ENCODE peak calls at places on chromosome 20, in four cellular contexts. G is AG09309, W is A549, Q is BJ. D is an unnamed sample.

GRCh38 chr20:21710341-21710740 is 4.9 kb downstream of the PAX1 start:
- DNase-seq in G (no peak), W (no peak), Q (no peak), D (no peak)

GRCh38 chr20:49594143-49594928 is 26.4 kb upstream of the PTGIS start:
- DNase-seq in W (no peak), G (peak; percentile 92), Q (peak; percentile 92), D (peak; percentile 69)

GRCh38 chr20:49925901-49926454 is 10.2 kb upstream of the RNF114 start:
- DNase-seq in G (no peak), W (no peak), Q (no peak), D (no peak)

GRCh38 chr20:41110930-41111577 is 26.3 kb upstream of the PLCG1 start:
- DNase-seq in W (no peak), G (no peak), Q (no peak), D (no peak)

GRCh38 chr20:33262658-33263065 is 20.4 kb upstream of the BPIFB1 start:
- DNase-seq in W (peak; percentile 68), Q (peak; percentile 1), G (no peak), D (no peak)

GRCh38 chr20:63215101-63216040 is 560 bp downstream of the YTHDF1 start:
- DNase-seq in G (no peak), W (peak; percentile 68), Q (no peak), D (no peak)

GRCh38 chr20:50317644-50318043 is 127.0 kb downstream of the CEBPB start:
- DNase-seq in G (no peak), Q (no peak), W (no peak), D (peak; percentile 83)

GRCh38 chr20:62122659-62123449 is 579 bp downstream of the LSM14B start:
- DNase-seq in W (no peak), Q (no peak), G (no peak), D (peak; percentile 89)

GRCh38 chr20:29690274-29690673 is 1567.2 kb upstream of the DEFB115 start:
- DNase-seq in Q (no peak), G (no peak), W (no peak), D (no peak)

GRCh38 chr20:43968341-43968740 is 53.7 kb downstream of the TOX2 start:
- DNase-seq in G (no peak), Q (no peak), W (no peak), D (peak; percentile 23)

GRCh38 chr20:23995905-23996666 is 7.5 kb upstream of the GGTLC1 start:
- DNase-seq in G (no peak), Q (no peak), W (peak; percentile 42), D (no peak)

GRCh38 chr20:33653218-33653899 is 8.8 kb upstream of the C20orf144 start:
- DNase-seq in W (peak; percentile 72), Q (peak; percentile 17), G (no peak), D (no peak)

GRCh38 chr20:63422653-63423052 is 49.8 kb downstream of the KCNQ2 start:
- DNase-seq in G (no peak), Q (no peak), W (no peak), D (no peak)

GRCh38 chr20:63448050-63448449 is 24.4 kb downstream of the KCNQ2 start:
- DNase-seq in W (no peak), G (no peak), Q (no peak), D (no peak)

GRCh38 chr20:18323705-18324104 is 35.4 kb downstream of the ZNF133 start:
- DNase-seq in W (no peak), G (no peak), Q (no peak), D (no peak)

GRCh38 chr20:60819511-60819910 is 432.6 kb upstream of the CDH4 start:
- DNase-seq in G (no peak), Q (no peak), W (no peak), D (no peak)

GRCh38 chr20:56627122-56628014 is 1.7 kb upstream of the TFAP2C start:
- DNase-seq in W (no peak), G (no peak), Q (no peak), D (no peak)

GRCh38 chr20:6613280-6613861 is 154.1 kb upstream of the BMP2 start:
- DNase-seq in Q (no peak), W (no peak), G (no peak), D (no peak)

GRCh38 chr20:42219005-42219404 is 600.8 kb upstream of the CHD6 start:
- DNase-seq in G (no peak), Q (no peak), W (no peak), D (no peak)

DNA sequence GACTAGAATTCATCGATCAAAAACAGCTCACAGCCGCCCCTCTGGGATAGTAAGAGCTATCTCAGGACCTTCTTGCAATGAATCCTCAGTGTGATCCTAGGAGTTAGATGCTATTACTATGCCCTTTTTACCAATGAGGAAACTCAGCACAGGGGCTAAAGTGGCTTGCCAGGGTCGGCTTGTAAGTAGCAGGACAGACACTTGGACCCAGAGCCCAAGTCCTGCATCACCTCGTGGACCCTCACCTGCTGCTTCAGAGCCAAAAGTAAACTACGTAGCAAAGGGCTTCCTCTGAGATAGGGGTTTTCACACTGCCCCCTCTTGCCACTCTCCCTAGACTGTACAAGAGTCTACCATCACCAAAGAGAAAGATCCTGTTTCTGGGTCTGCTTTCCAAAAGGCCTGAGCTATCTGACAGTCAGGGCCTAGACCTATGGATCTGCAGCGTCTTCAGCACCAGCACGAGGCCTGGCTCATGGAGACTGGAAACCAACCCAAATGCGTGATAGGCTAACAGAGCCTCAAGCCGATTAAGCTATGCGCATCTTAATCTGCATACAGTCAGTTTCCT is 172.3 kb downstream of the ANKRD60 start:
- DNase-seq in G (no peak), Q (no peak), W (no peak), D (peak; percentile 62)
- H3K4me3 ChIP-seq in G (no peak overlapping the region), Q (no peak overlapping the region), W (no peak overlapping the region), D (no peak overlapping the region)

GRCh38 chr20:47150403-47151152 is 205.9 kb downstream of the ZMYND8 start:
- DNase-seq in Q (no peak), W (peak; percentile 79), G (no peak), D (peak; percentile 49)
- TF ChIP-seq CTCF in Q (peak; percentile 69), W (peak; percentile 66), G (peak; percentile 67), D (peak; percentile 6)

GRCh38 chr20:45395114-45395415 is 13.0 kb upstream of the DBNDD2 start:
- DNase-seq in G (no peak), W (no peak), Q (no peak), D (no peak)
- H3K4me3 ChIP-seq in G (no peak overlapping the region), W (no peak overlapping the region), Q (no peak overlapping the region), D (no peak overlapping the region)

DNA sequence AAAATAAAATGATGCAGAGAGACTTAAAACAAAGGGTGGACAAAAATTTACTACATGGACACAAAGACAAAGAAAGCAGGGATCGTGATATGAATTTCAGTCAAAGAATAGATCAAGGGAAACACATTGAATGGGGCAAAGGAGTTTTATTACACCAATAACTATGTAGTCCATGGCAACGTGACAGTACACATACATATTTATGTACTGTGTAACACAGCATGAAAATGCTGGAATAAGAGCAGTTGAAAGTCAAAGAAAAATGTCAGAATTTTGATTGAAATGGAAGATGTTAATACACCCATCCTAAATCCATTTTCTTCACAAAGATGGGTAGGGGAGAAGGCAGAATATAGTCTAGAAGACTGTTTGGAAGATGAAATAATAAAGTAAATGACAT is 9.4 kb upstream of the RIN2 start:
- DNase-seq in W (no peak), Q (no peak), G (no peak), D (no peak)
- TF ChIP-seq CTCF in W (no peak), Q (no peak), G (no peak), D (no peak)

GRCh38 chr20:37190354-37190753 is 11.0 kb upstream of the MROH8 start:
- DNase-seq in G (no peak), W (no peak), Q (no peak), D (no peak)
- H3K4me3 ChIP-seq in G (no peak overlapping the region), W (no peak overlapping the region), Q (no peak overlapping the region), D (no peak overlapping the region)

GRCh38 chr20:219290-220115 is 7.6 kb upstream of the DEFB129 start:
- DNase-seq in W (peak; percentile 49), G (no peak), Q (no peak), D (no peak)
- TF ChIP-seq CTCF in W (peak; percentile 69), G (peak; percentile 38), Q (peak; percentile 29), D (no peak)

GRCh38 chr20:38393259-38393658 is 41.9 kb downstream of the SNHG17 start:
- DNase-seq in G (no peak), W (no peak), Q (no peak), D (no peak)

GRCh38 chr20:38395165-38395564 is 40.0 kb downstream of the SNHG17 start:
- DNase-seq in G (no peak), Q (no peak), W (no peak), D (no peak)

GRCh38 chr20:38386852-38387251 is 40.6 kb downstream of the LBP start:
- DNase-seq in G (no peak), Q (no peak), W (no peak), D (no peak)

GRCh38 chr20:38387953-38388352 is 41.7 kb downstream of the LBP start:
- DNase-seq in W (no peak), Q (no peak), G (no peak), D (no peak)

GRCh38 chr20:38392356-38392755 is 42.8 kb downstream of the SNHG17 start:
- DNase-seq in G (no peak), W (peak; percentile 21), Q (no peak), D (no peak)
- H3K4me3 ChIP-seq in G (no peak overlapping the region), W (no peak overlapping the region), Q (no peak overlapping the region), D (no peak overlapping the region)

GRCh38 chr20:59771506-59772372 is 161.7 kb downstream of the SYCP2 start:
- DNase-seq in G (no peak), Q (no peak), W (no peak), D (no peak)

GRCh38 chr20:59770851-59771250 is 162.6 kb downstream of the SYCP2 start:
- DNase-seq in G (no peak), W (no peak), Q (no peak), D (no peak)

GRCh38 chr20:59772373-59772705 is 161.1 kb downstream of the SYCP2 start:
- DNase-seq in G (no peak), W (no peak), Q (no peak), D (no peak)

GRCh38 chr20:59767656-59768055 is 163.3 kb downstream of the PHACTR3 start:
- DNase-seq in Q (no peak), W (no peak), G (no peak), D (no peak)

DNA sequence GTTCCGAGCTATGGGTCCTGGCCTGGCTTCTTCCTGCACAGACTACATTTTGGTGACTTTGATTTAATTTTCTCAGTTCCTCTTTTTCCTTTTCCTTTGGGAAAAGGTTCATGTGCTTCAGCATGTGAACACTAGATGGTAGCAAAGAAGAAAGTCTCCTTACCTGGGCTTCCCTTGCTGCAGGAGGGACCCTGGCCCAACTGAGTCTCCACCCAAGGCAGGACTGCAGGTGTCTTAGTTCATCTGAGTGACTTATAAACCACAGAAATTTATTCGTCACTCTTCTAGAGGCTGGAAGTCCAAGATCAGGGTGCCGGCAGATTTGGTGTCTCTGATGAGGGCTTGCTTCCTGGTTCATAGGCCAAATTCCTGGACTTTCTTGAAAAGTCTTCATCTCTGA is 163.2 kb downstream of the SYCP2 start:
- DNase-seq in Q (no peak), G (no peak), W (no peak), D (no peak)
- TF ChIP-seq CTCF in Q (no peak), G (no peak), W (no peak), D (no peak)

DNA sequence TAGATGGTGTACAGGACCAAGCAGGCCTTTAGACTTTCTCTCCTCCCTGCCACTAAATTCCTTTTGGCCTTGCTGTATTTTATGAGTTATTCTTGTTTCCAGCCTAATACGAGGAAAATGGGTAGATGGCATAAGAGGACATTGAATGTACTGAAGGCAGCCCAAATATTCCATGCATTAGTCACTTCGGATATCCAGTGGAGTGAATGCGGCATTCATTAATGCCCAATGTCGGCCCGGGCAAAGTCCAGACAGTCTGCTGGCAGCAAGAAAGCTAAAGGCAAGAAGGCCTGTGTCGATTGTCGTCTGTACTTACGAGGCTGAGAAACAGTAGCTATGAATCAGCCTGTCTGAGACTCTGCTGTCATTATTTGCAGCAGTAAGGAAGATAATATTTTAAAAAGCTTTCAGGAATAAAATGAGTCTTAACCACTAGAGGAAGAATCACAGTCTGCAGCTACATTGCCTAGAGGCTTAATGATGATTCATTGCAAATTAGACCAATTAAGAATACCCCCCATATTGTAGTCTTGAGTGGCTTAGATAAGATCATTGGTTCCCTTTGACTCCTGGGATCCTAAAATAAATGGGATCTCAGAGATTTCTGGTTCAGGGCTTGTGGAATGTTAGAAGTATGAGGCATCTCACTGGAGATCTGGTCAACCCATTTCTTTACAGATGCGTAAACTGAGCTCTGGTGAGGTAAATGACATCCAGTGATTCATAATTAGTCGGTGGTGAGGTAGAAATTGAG is 534.1 kb upstream of the JAG1 start:
- DNase-seq in G (peak; percentile 78), W (peak; percentile 98), Q (peak; percentile 62), D (no peak)
- H3K4me3 ChIP-seq in G (no peak overlapping the region), W (no peak overlapping the region), Q (no peak overlapping the region), D (no peak overlapping the region)

D was measured in lower leg skin.